ENCODE peak calls at places on chromosome X, in five cellular contexts. A is stimulated activated CD8-positive, alpha-beta memory T cell treated with anti-CD3 and anti-CD28 coated beads, Interleukin-12 subunit alpha, Interleukin-12 subunit beta, amount 100 ng/mL, for 4 hours; N is activated gamma-delta T cell; E is GM12891; I is caudate nucleus. U is an unnamed sample.

GRCh38 chrX:143854006-143854405 is 29.9 kb upstream of the UBE2NL start:
- DNase-seq in A (no peak), E (no peak), N (no peak), I (no peak), U (no peak)

GRCh38 chrX:97685753-97686152 is 802.0 kb downstream of the RPA4 start:
- DNase-seq in I (no peak), A (no peak), E (no peak), N (no peak), U (no peak)

GRCh38 chrX:101230636-101231035 is 11.1 kb downstream of the DRP2 start:
- DNase-seq in I (no peak), E (no peak), N (no peak), A (no peak), U (no peak)

GRCh38 chrX:11111947-11112346 is 815 bp downstream of the HCCS start:
- DNase-seq in I (no peak), E (no peak), A (no peak), N (no peak), U (no peak)

GRCh38 chrX:119272882-119273806 is 37.1 kb downstream of the PGRMC1 start:
- DNase-seq in E (peak), N (peak), A (no peak), I (no peak), U (peak)

GRCh38 chrX:29661290-29661689 is 554.1 kb upstream of the MAGEB2 start:
- DNase-seq in E (no peak), A (no peak), N (no peak), I (no peak), U (no peak)

GRCh38 chrX:31435592-31435991 is 363.8 kb upstream of the FTHL17 start:
- DNase-seq in E (no peak), A (no peak), N (no peak), I (peak), U (no peak)

GRCh38 chrX:16778545-16778944 is 7.7 kb upstream of the TXLNG start:
- DNase-seq in E (no peak), N (no peak), I (no peak), A (no peak), U (no peak)

GRCh38 chrX:1334854-1335253 is 1.7 kb upstream of the IL3RA start:
- DNase-seq in N (no peak), I (no peak), E (no peak), A (no peak), U (no peak)

GRCh38 chrX:139945075-139945474 is 12.2 kb upstream of the ATP11C start:
- DNase-seq in E (no peak), A (no peak), N (no peak), I (no peak), U (no peak)

GRCh38 chrX:69024287-69024686 is 141.0 kb downstream of the PJA1 start:
- DNase-seq in N (no peak), I (no peak), A (no peak), E (no peak), U (no peak)

GRCh38 chrX:72105436-72105835 is 26.3 kb downstream of the RTL5 start:
- DNase-seq in I (no peak), A (no peak), E (no peak), N (no peak), U (no peak)

GRCh38 chrX:30521440-30522182 is 56.0 kb downstream of the TASL start:
- DNase-seq in E (no peak), A (no peak), N (no peak), I (no peak), U (no peak)

GRCh38 chrX:133005038-133005437 is 46.6 kb upstream of the HS6ST2 start:
- DNase-seq in N (no peak), A (no peak), E (no peak), I (no peak), U (no peak)

GRCh38 chrX:53116101-53116500 is 22.2 kb downstream of the KANTR start:
- DNase-seq in A (no peak), I (no peak), E (no peak), N (no peak), U (no peak)

GRCh38 chrX:153307546-153308175 is 13.9 kb downstream of the PNMA6F start:
- DNase-seq in A (no peak), I (no peak), N (no peak), E (no peak), U (no peak)

GRCh38 chrX:43868791-43869190 is 13.5 kb downstream of the MAOB start:
- DNase-seq in I (no peak), E (no peak), A (no peak), N (no peak), U (no peak)

GRCh38 chrX:15358533-15358932 is 23.2 kb upstream of the PIGA start:
- DNase-seq in E (no peak), N (no peak), I (no peak), A (no peak), U (no peak)

GRCh38 chrX:77505227-77505626 is 58.0 kb downstream of the FGF16 start:
- DNase-seq in I (no peak), A (no peak), N (no peak), E (no peak), U (no peak)

GRCh38 chrX:72107320-72107719 is 24.4 kb downstream of the RTL5 start:
- DNase-seq in N (no peak), I (no peak), E (no peak), A (no peak), U (no peak)

GRCh38 chrX:74104356-74105065 is 199.5 kb upstream of the ZCCHC13 start:
- DNase-seq in A (no peak), N (no peak), E (no peak), I (no peak), U (no peak)

GRCh38 chrX:12955882-12956703 is 18.8 kb upstream of the TMSB4X start:
- DNase-seq in N (peak), E (no peak), I (no peak), A (peak), U (no peak)

GRCh38 chrX:11890843-11891514 is 132.9 kb downstream of the MSL3 start:
- DNase-seq in N (peak), I (no peak), E (no peak), A (no peak), U (no peak)

GRCh38 chrX:153627675-153628111 is 19.3 kb upstream of the DUSP9 start:
- DNase-seq in E (no peak), N (no peak), A (no peak), I (no peak), U (no peak)

GRCh38 chrX:2664497-2664896 is 26.6 kb upstream of the CD99 start:
- DNase-seq in E (no peak), N (no peak), I (no peak), A (no peak), U (no peak)

GRCh38 chrX:8927066-8927465 is 106.9 kb downstream of the FAM9B start:
- DNase-seq in I (no peak), N (no peak), E (no peak), A (no peak), U (no peak)

GRCh38 chrX:111445485-111445884 is 33.5 kb upstream of the DCX start:
- DNase-seq in I (no peak), A (no peak), E (no peak), N (no peak), U (no peak)

GRCh38 chrX:107154787-107155620 is 36.4 kb upstream of the RBM41 start:
- DNase-seq in I (no peak), E (no peak), A (no peak), N (no peak), U (no peak)

GRCh38 chrX:38664285-38664684 is 102.9 kb downstream of the TSPAN7 start:
- DNase-seq in N (no peak), E (no peak), A (no peak), I (no peak), U (no peak)

GRCh38 chrX:54029543-54030143 is 14.6 kb downstream of the PHF8 start:
- DNase-seq in N (no peak), E (no peak), A (no peak), I (no peak), U (no peak)

GRCh38 chrX:44299177-44299576 is 44.3 kb downstream of the EFHC2 start:
- DNase-seq in A (no peak), N (no peak), E (no peak), I (no peak), U (no peak)

GRCh38 chrX:18426004-18426320 is 554 bp downstream of the CDKL5 start:
- DNase-seq in A (no peak), E (no peak), N (no peak), I (no peak), U (no peak)

GRCh38 chrX:68995780-68996551 is 167.1 kb downstream of the EFNB1 start:
- DNase-seq in A (no peak), E (no peak), I (no peak), N (no peak), U (no peak)

U was measured in activated B cell treated with CpG ODN at 0.5 μM for 24 hours.